ENCODE peak calls at places on chromosomes 5 and 9, in five cellular contexts. K is ovary, S is NCI-H1092 treated with DMSO at 0.1 percent for 48 hours, T is T-helper 17 cell, I is skeletal muscle cell. E is an unnamed sample.

GRCh38 chr5:154002093-154002492 is 36.6 kb downstream of the FAM114A2 start:
- DNase-seq in I (no peak), K (no peak), S (no peak), T (no peak), E (no peak)

GRCh38 chr9:31355965-31356364 is 1028.5 kb upstream of the ACO1 start:
- DNase-seq in T (no peak), I (no peak), S (peak), K (no peak), E (no peak)

GRCh38 chr9:115127191-115127817 is 9.3 kb upstream of the TNC start:
- DNase-seq in S (no peak), T (no peak), I (peak), K (no peak), E (no peak)

GRCh38 chr5:85077581-85077980 is 692.9 kb upstream of the EDIL3 start:
- DNase-seq in T (no peak), S (no peak), I (no peak), K (no peak), E (no peak)

GRCh38 chr9:14524881-14525515 is 168.2 kb downstream of the ZDHHC21 start:
- DNase-seq in I (no peak), T (no peak), K (no peak), S (peak), E (no peak)

GRCh38 chr5:163569284-163569683 is 63.9 kb downstream of the MAT2B start:
- DNase-seq in S (no peak), I (peak), T (no peak), K (no peak), E (no peak)

GRCh38 chr9:34233691-34234090 is 54.8 kb downstream of the UBAP1 start:
- DNase-seq in T (no peak), K (no peak), S (no peak), I (no peak), E (no peak)

GRCh38 chr5:52746539-52746938 is 41.2 kb upstream of the ITGA1 start:
- DNase-seq in K (no peak), S (no peak), T (no peak), I (no peak), E (no peak)

GRCh38 chr9:134681061-134681661 is 39.6 kb downstream of the COL5A1 start:
- DNase-seq in K (no peak), I (no peak), S (no peak), T (no peak), E (no peak)

GRCh38 chr5:154858972-154859950 is 834 bp downstream of the CNOT8 start:
- DNase-seq in S (no peak), I (no peak), T (no peak), K (no peak), E (no peak)

GRCh38 chr5:126046996-126047395 is 376.2 kb upstream of the GRAMD2B start:
- DNase-seq in S (no peak), I (no peak), K (no peak), T (no peak), E (no peak)

GRCh38 chr9:73038089-73038509 is 85.2 kb upstream of the ALDH1A1 start:
- DNase-seq in T (no peak), K (no peak), I (no peak), S (no peak), E (no peak)

GRCh38 chr5:16994576-16994975 is 58.5 kb upstream of the MYO10 start:
- DNase-seq in K (no peak), T (no peak), S (no peak), I (no peak), E (no peak)

GRCh38 chr5:169064093-169064492 is 236.8 kb downstream of the SLIT3 start:
- DNase-seq in K (no peak), S (no peak), T (no peak), I (no peak), E (no peak)

GRCh38 chr9:69412741-69413150 is 87.7 kb downstream of the ENTREP1 start:
- DNase-seq in T (no peak), K (peak), S (peak), I (peak), E (peak)

GRCh38 chr9:121860744-121861143 is 209.3 kb downstream of the DAB2IP start:
- DNase-seq in K (peak), I (peak), S (no peak), T (no peak), E (peak)

GRCh38 chr9:27181381-27181780 is 72.4 kb downstream of the TEK start:
- DNase-seq in T (no peak), I (peak), K (no peak), S (no peak), E (no peak)